ENCODE peak calls at places on chromosomes 4 and X, in five cellular contexts. O is keratinocyte; B is left lung; F is CD8-positive, alpha-beta memory T cell; Y is neural progenitor cell. H is an unnamed sample. For H3K4me1, the result is how much of the 10 kb centered on the place peaks cover.

GRCh38 chr4:74109894-74110605 is 11.1 kb upstream of the CXCL2 start:
- DNase-seq in O (peak), B (no peak), F (no peak), Y (no peak), H (no peak)

GRCh38 chrX:18574591-18574990 is 97.3 kb downstream of the RS1 start:
- DNase-seq in O (no peak), B (no peak), F (no peak), Y (no peak), H (no peak)

GRCh38 chr4:120331486-120332281 is 265.0 kb upstream of the MAD2L1 start:
- DNase-seq in O (no peak), B (no peak), F (no peak), Y (no peak), H (no peak)

GRCh38 chr4:73836373-73837269 is at the start of gene CXCL6:
- DNase-seq in O (no peak), B (peak), F (no peak), Y (peak), H (no peak)

GRCh38 chr4:152935138-152935537 is 985 bp upstream of the FHDC1 start:
- DNase-seq in O (peak), B (peak), F (no peak), Y (peak), H (no peak)

GRCh38 chrX:93673869-93674271 is at the start of gene FAM133A:
- DNase-seq in O (no peak), B (no peak), F (no peak), Y (no peak), H (no peak)

GRCh38 chr4:102438873-102439614 is 62.1 kb upstream of the NFKB1 start:
- DNase-seq in O (peak), B (no peak), F (no peak), Y (no peak), H (no peak)

GRCh38 chr4:86432552-86433134 is 72.8 kb upstream of the MAPK10 start:
- DNase-seq in O (no peak), B (no peak), F (no peak), Y (peak), H (no peak)

GRCh38 chrX:14936561-14936960 is 63.3 kb downstream of the MOSPD2 start:
- DNase-seq in O (no peak), B (no peak), F (no peak), Y (no peak), H (no peak)

GRCh38 chrX:19870710-19871490 is 16.5 kb downstream of the SH3KBP1 start:
- DNase-seq in O (no peak), B (no peak), F (no peak), Y (no peak), H (no peak)

GRCh38 chr4:147865926-147866325 is 134.0 kb downstream of the ARHGAP10 start:
- DNase-seq in O (no peak), B (no peak), F (no peak), Y (no peak), H (no peak)

GRCh38 chr4:3872834-3873313 is 106.7 kb downstream of the ADRA2C start:
- DNase-seq in O (no peak), B (no peak), F (no peak), Y (no peak), H (no peak)

GRCh38 chr4:76504613-76505465 is 69.8 kb downstream of the SHROOM3 start:
- DNase-seq in O (no peak), B (no peak), F (no peak), Y (peak), H (no peak)

GRCh38 chr4:5199142-5199541 is 147.9 kb downstream of the STK32B start:
- DNase-seq in O (no peak), B (no peak), F (no peak), Y (no peak), H (no peak)

GRCh38 chr4:25088342-25088952 is 57.7 kb upstream of the LGI2 start:
- DNase-seq in O (no peak), B (no peak), F (no peak), Y (no peak), H (no peak)

GRCh38 chr4:152684007-152684406 is 4.2 kb upstream of the TMEM154 start:
- DNase-seq in O (no peak), B (no peak), F (no peak), Y (no peak), H (no peak)

GRCh38 chr4:952881-953573 is 20.3 kb downstream of the DGKQ start:
- DNase-seq in O (no peak), B (peak), F (no peak), Y (no peak), H (no peak)

GRCh38 chr4:56910172-56910967 is 2.7 kb downstream of the REST start:
- DNase-seq in O (no peak), B (no peak), F (no peak), Y (peak), H (no peak)

GRCh38 chrX:148609766-148610698 is 109.6 kb downstream of the AFF2 start:
- DNase-seq in O (no peak), B (no peak), F (no peak), Y (peak), H (no peak)

GRCh38 chrX:57573754-57574153 is 18.1 kb upstream of the ZXDB start:
- DNase-seq in O (no peak), B (no peak), F (no peak), Y (peak), H (peak)

GRCh38 chr4:151436093-151436518 is 27.1 kb downstream of the FHIP1A start:
- DNase-seq in O (no peak), B (no peak), F (no peak), Y (no peak), H (no peak)

GRCh38 chr4:157776930-157777329 is 395.9 kb downstream of the GASK1B start:
- DNase-seq in O (no peak), B (no peak), F (no peak), Y (no peak), H (no peak)

GRCh38 chr4:122968227-122968812 is 45.9 kb upstream of the NUDT6 start:
- DNase-seq in O (no peak), B (no peak), F (no peak), Y (no peak), H (no peak)

GRCh38 chr4:111854494-111855087 is 290.7 kb upstream of the FAM241A start:
- DNase-seq in O (no peak), B (no peak), F (no peak), Y (peak), H (peak)

DNA sequence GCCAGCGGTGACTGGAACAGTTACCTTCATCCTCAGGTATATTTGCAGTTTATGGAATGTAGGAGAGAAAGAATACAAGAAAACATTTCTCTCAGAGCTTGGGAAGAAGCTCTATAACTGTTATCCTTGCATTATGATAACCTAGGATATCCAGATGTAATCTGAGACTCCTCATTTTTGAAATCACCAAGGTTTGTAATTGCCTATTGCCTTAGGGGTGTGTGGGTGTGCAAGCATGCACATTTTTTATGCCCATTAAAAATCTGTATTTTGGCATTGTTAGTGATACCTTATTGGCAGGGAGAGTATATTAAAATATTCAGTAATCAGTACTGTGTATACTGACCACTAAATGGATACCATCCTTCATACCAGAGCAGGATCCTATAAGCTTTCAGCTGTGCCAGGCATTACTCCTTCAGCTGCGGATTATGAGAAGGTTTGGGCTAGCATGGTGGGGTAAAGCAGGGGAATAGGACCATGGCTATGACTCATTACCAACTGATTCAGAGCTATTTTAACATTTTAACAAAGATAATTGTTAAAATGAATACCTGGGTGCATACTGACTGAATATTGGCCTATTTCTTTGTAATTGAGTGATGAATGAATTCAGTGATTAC is 8.4 kb downstream of the SEC24B start:
- DNase-seq in O (no peak), B (no peak), F (no peak), Y (no peak), H (no peak)
- H3K4me1 ChIP-seq in O (under half), B (half or more), F (half or more), Y (under half), H (under half)

GRCh38 chr4:168797738-168798375 is 212.2 kb downstream of the CBR4 start:
- DNase-seq in O (no peak), B (no peak), F (no peak), Y (no peak), H (no peak)

GRCh38 chr4:168803727-168804126 is 206.3 kb downstream of the CBR4 start:
- DNase-seq in O (peak), B (no peak), F (no peak), Y (peak), H (no peak)

GRCh38 chr4:168797176-168797575 is 212.9 kb downstream of the CBR4 start:
- DNase-seq in O (no peak), B (no peak), F (no peak), Y (no peak), H (no peak)

GRCh38 chr4:168802222-168802621 is 207.8 kb downstream of the CBR4 start:
- DNase-seq in O (no peak), B (no peak), F (no peak), Y (no peak), H (no peak)

GRCh38 chr4:168800926-168801325 is 209.1 kb downstream of the CBR4 start:
- DNase-seq in O (no peak), B (no peak), F (no peak), Y (no peak), H (no peak)
- H3K4me1 ChIP-seq in O (under half), B (under half), F (under half), Y (under half), H (under half)

GRCh38 chr4:6916069-6916586 is 6.5 kb downstream of the TBC1D14 start:
- DNase-seq in O (no peak), B (no peak), F (no peak), Y (no peak), H (no peak)
- H3K4me1 ChIP-seq in O (under half), B (half or more), F (half or more), Y (under half), H (under half)

DNA sequence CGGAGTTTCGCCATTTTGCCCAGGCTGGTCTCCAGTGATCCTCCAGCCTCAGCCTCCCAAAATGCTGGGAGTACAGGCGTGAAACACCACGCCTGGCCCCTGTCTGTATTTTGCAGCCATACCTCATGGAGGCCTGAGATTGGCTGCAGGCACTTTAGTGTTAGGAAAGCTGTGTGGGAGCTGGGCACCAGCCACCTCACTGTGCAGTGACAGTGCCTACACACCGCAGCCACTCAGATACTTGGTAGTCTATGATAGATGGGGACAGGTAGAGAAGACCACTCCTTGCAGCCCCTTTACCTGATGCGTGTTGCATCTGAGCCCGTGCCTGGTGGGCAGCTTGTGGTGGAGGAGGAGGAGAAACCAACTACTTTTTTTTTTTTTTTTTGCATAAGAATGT is 16.3 kb downstream of the SMS start:
- DNase-seq in O (no peak), B (no peak), F (no peak), Y (no peak), H (no peak)
- H3K4me1 ChIP-seq in O (under half), B (under half), F (under half), Y (under half), H (under half)

GRCh38 chr4:108331905-108332632 is 163.3 kb upstream of the LEF1 start:
- DNase-seq in O (no peak), B (no peak), F (no peak), Y (no peak), H (no peak)
- H3K4me1 ChIP-seq in O (under half), B (under half), F (under half), Y (under half), H (under half)

DNA sequence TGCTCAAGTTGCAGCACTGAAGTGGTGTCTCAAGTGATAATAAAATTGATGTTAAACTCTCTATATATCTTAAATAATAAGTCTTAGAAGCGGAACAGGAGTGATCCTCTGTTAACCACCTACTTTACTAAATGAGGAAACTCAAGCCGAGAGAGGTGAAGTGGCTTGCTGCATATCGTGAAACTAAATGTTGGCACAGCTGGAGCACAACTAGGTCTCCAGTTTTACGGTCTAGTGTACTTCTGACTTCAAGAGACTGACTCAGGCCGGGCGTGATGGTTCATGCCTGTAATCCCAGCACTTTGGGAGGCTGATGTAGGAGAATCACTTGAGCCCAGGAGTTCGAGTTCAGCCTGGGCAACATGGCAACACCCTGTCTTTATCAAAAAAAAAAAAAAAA is 35.5 kb upstream of the PLS3 start:
- DNase-seq in O (no peak), B (no peak), F (no peak), Y (no peak), H (no peak)
- H3K4me1 ChIP-seq in O (under half), B (under half), F (under half), Y (under half), H (under half)

DNA sequence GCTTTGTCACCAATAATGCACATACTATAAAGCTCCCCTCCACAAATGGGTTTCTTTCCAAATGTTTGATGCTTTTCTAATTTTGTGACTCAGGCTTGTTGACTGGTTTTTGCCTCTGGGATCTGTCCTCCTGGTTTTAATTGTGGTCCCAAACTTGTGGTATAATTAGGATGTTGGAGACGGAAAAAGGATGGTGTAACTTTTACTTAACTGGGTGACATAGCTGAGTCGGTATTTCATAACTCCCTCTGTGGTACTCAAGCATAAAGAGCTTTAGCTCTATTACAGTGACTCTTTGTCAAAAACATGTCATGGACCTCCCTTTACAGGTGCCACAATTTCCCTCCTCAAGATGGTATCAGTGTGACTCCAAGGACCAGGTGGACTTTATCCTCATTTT is 119.7 kb upstream of the RBPJ start:
- DNase-seq in O (no peak), B (no peak), F (no peak), Y (no peak), H (no peak)
- H3K4me1 ChIP-seq in O (under half), B (half or more), F (under half), Y (under half), H (under half)

GRCh38 chrX:10103023-10103422 is 53.8 kb upstream of the CLCN4 start:
- DNase-seq in O (no peak), B (no peak), F (no peak), Y (no peak), H (no peak)

GRCh38 chrX:10108288-10108687 is 48.5 kb upstream of the CLCN4 start:
- DNase-seq in O (no peak), B (no peak), F (no peak), Y (no peak), H (no peak)

GRCh38 chrX:10102046-10102704 is 54.6 kb upstream of the CLCN4 start:
- DNase-seq in O (no peak), B (no peak), F (no peak), Y (no peak), H (no peak)

GRCh38 chrX:10106801-10107200 is 50.0 kb upstream of the CLCN4 start:
- DNase-seq in O (no peak), B (no peak), F (peak), Y (no peak), H (peak)

DNA sequence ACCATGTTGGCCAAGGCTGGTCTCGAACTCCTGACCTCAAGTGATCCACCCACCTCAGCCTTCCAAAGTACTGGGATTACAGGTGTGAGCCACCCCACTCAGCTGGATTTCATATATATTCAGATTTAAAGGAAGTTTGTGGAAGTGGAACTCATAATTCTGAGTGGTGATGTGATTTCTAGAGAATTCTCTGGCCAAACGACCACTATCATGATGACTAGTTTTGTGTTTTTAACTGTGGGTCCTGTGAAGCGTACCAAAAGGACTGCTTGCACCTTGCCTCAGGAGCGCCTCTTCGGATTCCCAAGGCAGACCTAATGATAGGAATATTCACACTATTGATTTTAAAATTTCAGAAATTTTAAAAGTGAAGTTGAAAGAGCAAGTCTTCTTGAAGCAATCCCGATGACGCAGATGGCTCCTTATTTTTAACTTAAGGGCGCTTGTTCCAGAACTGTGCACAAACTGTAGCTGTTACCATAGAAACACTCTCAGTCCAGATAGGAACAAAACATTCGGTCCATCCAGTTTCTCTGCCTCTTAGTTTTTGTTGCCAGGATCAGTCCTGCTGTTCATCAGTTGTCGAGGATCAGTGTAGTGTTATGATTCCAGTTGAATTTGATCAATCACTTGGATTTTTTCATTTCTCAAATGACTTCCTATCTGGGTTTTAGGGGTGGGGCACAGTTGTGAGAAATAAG is 51.7 kb upstream of the CLCN4 start:
- DNase-seq in O (no peak), B (no peak), F (no peak), Y (no peak), H (no peak)
- H3K4me1 ChIP-seq in O (under half), B (under half), F (half or more), Y (under half), H (under half)

H was measured in DND-41.